ENCODE peak calls at places on chromosomes 5 and 9, in four cellular contexts. R, K, A and D are unnamed samples.

GRCh38 chr9:33164138-33164809 is 2.9 kb downstream of the B4GALT1 start:
- DNase-seq in A (no peak), R (no peak), K (no peak), D (no peak)

GRCh38 chr9:136544549-136545064 is 1.2 kb downstream of the NOTCH1 start:
- DNase-seq in K (no peak), A (no peak), R (no peak), D (no peak)

GRCh38 chr9:124784503-124784902 is 7.6 kb downstream of the OLFML2A start:
- DNase-seq in A (no peak), R (no peak), K (no peak), D (no peak)

GRCh38 chr5:54785729-54786548 is 199.5 kb downstream of the ESM1 start:
- DNase-seq in A (no peak), K (no peak), R (peak), D (no peak)

GRCh38 chr5:168086104-168086610 is 205.3 kb upstream of the WWC1 start:
- DNase-seq in R (peak), A (peak), K (no peak), D (peak)

GRCh38 chr5:111932628-111933027 is 175.6 kb upstream of the NREP start:
- DNase-seq in K (no peak), R (peak), A (no peak), D (no peak)

GRCh38 chr9:33311953-33312352 is 21.6 kb downstream of the NFX1 start:
- DNase-seq in A (no peak), R (peak), K (no peak), D (no peak)

GRCh38 chr5:113508756-113509155 is 4.7 kb upstream of the YTHDC2 start:
- DNase-seq in A (no peak), K (no peak), R (peak), D (no peak)

GRCh38 chr5:179900707-179901106 is 7.0 kb downstream of the TBC1D9B start:
- DNase-seq in R (no peak), K (no peak), A (no peak), D (no peak)

GRCh38 chr9:114085404-114085803 is 7.3 kb upstream of the AMBP start:
- DNase-seq in A (no peak), K (no peak), R (no peak), D (no peak)

GRCh38 chr5:87765009-87765408 is 352.3 kb upstream of the CCNH start:
- DNase-seq in R (no peak), A (no peak), K (no peak), D (no peak)

GRCh38 chr5:13591621-13592020 is 352.9 kb downstream of the DNAH5 start:
- DNase-seq in A (no peak), K (peak), R (peak), D (peak)

GRCh38 chr5:64635056-64635686 is 55.1 kb upstream of the SHISAL2B start:
- DNase-seq in A (peak), R (peak), K (no peak), D (no peak)

GRCh38 chr9:111429175-111429574 is 55.0 kb downstream of the ECPAS start:
- DNase-seq in R (peak), K (no peak), A (no peak), D (no peak)

GRCh38 chr9:113879906-113880305 is 3.8 kb downstream of the ZNF618 start:
- DNase-seq in K (peak), R (peak), A (no peak), D (no peak)

GRCh38 chr9:84793251-84793650 is 123.7 kb downstream of the NTRK2 start:
- DNase-seq in A (no peak), K (no peak), R (peak), D (no peak)

GRCh38 chr5:164188733-164189148 is 683.3 kb downstream of the MAT2B start:
- DNase-seq in R (peak), A (no peak), K (no peak), D (no peak)

GRCh38 chr5:39092581-39093350 is 18.6 kb upstream of the RICTOR start:
- DNase-seq in K (no peak), A (no peak), R (peak), D (no peak)

GRCh38 chr9:129166962-129167557 is 11.0 kb downstream of the IER5L start:
- DNase-seq in K (no peak), A (peak), R (peak), D (no peak)

GRCh38 chr9:129162901-129163670 is 15.0 kb downstream of the IER5L start:
- DNase-seq in K (no peak), A (no peak), R (no peak), D (no peak)

GRCh38 chr9:129164246-129164930 is 13.7 kb downstream of the IER5L start:
- DNase-seq in R (peak), A (peak), K (no peak), D (no peak)

GRCh38 chr9:129163753-129164152 is 14.3 kb downstream of the IER5L start:
- DNase-seq in A (no peak), R (no peak), K (no peak), D (no peak)

GRCh38 chr9:129165198-129165597 is 12.9 kb downstream of the IER5L start:
- DNase-seq in R (no peak), K (no peak), A (no peak), D (no peak)
- H3K4me3 ChIP-seq in R (no peak), K (no peak), A (no peak), D (no peak)

GRCh38 chr5:36607838-36608783 is 1.7 kb downstream of the SLC1A3 start:
- DNase-seq in R (peak), K (no peak), A (no peak), D (peak)

GRCh38 chr5:36606052-36606436 is 362 bp upstream of the SLC1A3 start:
- DNase-seq in K (no peak), A (no peak), R (no peak), D (no peak)

GRCh38 chr5:36605241-36605640 is 1.2 kb upstream of the SLC1A3 start:
- DNase-seq in A (no peak), R (no peak), K (no peak), D (no peak)

GRCh38 chr5:36606437-36607113 is at the start of gene SLC1A3:
- DNase-seq in K (no peak), R (peak), A (peak), D (peak)

DNA sequence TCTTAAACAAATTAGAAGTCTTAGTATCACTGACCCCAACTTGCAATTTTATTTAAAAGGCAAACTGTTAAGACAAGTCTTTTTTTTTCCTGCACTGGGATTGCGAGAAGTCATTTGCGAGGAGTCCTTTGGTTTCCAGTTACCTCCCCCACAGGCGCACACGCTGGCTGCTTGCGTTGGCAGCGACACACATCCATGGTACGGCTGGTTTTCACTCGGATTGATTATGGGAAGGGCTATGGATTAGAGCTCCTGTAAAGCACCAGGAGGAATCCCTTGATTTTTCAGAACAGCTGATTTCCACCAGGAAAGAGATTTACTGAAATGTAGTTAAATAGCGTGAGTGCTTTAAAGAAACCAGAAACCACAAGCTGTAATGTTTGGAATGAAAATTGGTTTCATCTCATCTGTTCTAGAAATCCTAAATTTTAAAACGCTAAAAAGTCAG is 732 bp downstream of the SLC1A3 start:
- DNase-seq in K (no peak), A (peak), R (peak), D (peak)
- H3K4me3 ChIP-seq in K (peak), A (peak), R (peak), D (peak)

GRCh38 chr5:9187614-9188013 is 358.3 kb downstream of the SEMA5A start:
- DNase-seq in K (no peak), R (no peak), A (no peak), D (no peak)
- H3K4me3 ChIP-seq in K (no peak), R (no peak), A (no peak), D (no peak)

GRCh38 chr5:78509884-78510769 is 138.4 kb downstream of the LHFPL2 start:
- DNase-seq in R (no peak), K (no peak), A (peak), D (no peak)
- H3K4me3 ChIP-seq in R (peak), K (peak), A (peak), D (peak)

DNA sequence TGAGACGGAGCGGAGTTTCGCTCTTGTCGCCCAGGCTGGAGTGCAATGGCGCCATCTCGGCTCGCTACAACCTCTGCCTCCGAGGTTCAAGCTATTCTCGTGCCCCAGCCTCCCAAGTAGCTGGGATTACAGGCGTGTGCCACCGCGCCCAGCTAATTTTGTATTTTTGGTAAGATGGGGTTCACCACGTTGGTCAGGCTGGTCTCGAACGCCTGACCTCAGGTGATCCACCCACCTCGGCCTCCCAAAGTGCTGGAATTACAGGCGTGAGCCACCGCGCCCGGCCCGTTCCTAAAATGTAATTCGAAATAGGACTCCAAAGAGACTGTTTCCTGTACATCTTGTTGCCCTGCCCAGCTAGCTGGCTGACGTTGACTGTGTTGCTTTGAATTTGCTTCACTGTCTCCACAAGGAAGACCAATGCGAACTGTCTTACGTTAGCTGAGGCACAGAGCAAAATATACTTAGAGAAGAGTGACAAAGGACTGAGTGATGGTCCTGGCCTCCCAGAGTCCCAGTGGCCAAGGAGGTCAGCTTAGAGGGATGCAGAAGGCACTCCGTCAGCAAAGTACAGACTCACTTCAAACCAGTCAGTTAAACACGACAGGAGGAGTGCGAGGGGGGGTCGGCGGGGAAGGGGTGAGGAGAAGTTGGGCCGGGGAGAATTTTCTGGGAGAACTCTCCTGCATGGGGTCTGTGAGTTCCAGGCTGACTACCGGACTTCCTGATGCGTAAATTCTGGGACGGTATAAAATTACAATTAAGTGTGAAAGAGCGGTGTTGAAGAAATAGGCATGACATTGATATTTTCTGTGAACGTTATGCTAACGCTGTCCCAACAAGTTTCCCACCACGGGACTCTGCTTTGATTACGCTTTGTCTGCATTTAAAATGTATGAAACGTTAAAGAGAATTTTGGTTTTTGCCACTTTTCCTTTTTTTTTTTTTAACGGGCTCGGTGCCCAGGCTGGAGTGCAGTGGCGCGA is 6.8 kb upstream of the TRIM41 start:
- DNase-seq in K (no peak), R (no peak), A (peak), D (no peak)
- H3K4me3 ChIP-seq in K (peak), R (peak), A (peak), D (peak)

GRCh38 chr9:94554078-94554438 is 825 bp upstream of the PCAT7 start:
- DNase-seq in R (no peak), A (no peak), K (no peak), D (no peak)
- H3K4me3 ChIP-seq in R (no peak), A (peak), K (no peak), D (no peak)

DNA sequence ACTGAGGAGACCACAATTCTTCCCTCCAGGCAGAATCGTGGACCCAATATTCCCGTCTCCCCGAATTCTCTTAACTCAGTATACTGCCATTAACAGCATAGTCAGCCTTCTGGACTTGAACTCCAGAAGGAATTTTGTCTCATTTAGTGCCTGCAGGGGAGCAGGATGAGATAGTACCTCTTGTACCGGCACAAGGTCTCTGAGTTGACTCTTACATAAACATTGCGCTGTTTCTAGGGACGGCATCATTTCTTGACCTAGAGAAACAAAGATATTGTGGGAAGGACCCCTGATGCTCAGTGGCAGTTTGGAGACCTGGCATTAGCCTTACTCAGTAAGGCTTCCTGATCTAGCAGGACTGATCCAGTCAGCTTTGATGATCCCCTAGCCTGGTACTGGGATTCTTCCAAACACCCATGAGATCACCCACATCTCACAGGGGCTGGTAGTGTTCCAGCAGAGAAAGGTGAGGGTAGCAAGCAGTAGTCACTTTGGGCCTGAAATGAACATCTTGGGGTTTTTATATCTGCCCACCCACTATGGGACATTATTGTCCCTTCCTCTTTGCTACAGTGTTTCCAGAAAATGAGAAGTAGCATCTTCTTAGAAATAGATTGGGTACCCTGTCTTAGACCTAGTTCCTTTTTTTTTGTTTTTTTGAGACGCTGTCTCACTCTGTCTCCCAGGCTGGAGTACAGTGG is 249.0 kb upstream of the ANKRD55 start:
- DNase-seq in A (no peak), R (no peak), K (no peak), D (no peak)
- H3K4me3 ChIP-seq in A (peak), R (peak), K (no peak), D (no peak)

GRCh38 chr5:142320427-142320732 is 4.4 kb downstream of the SPRY4 start:
- DNase-seq in R (no peak), K (no peak), A (no peak), D (no peak)
- H3K4me3 ChIP-seq in R (peak), K (peak), A (peak), D (no peak)

GRCh38 chr5:144162686-144163085 is 7.8 kb downstream of the YIPF5 start:
- DNase-seq in A (no peak), R (no peak), K (no peak), D (no peak)
- H3K4me3 ChIP-seq in A (no peak), R (no peak), K (no peak), D (no peak)

GRCh38 chr9:121939643-121940042 is 153.5 kb downstream of the TTLL11 start:
- DNase-seq in A (peak), R (no peak), K (no peak), D (no peak)

GRCh38 chr9:121942313-121942712 is 150.8 kb downstream of the TTLL11 start:
- DNase-seq in R (no peak), A (no peak), K (no peak), D (no peak)

GRCh38 chr9:121938621-121939020 is 154.5 kb downstream of the TTLL11 start:
- DNase-seq in R (no peak), A (no peak), K (no peak), D (no peak)

GRCh38 chr9:121935744-121936143 is 157.4 kb downstream of the TTLL11 start:
- DNase-seq in A (peak), K (no peak), R (no peak), D (no peak)

GRCh38 chr9:121937248-121937647 is 155.9 kb downstream of the TTLL11 start:
- DNase-seq in A (no peak), K (no peak), R (no peak), D (no peak)
- H3K4me3 ChIP-seq in A (no peak), K (no peak), R (no peak), D (no peak)